ENCODE peak calls at places on chromosomes 7 and 10, in five cellular contexts. X is adrenal gland, D is Peyer's patch, J is lower leg skin, C is body of pancreas. P is an unnamed sample.

GRCh38 chr10:69911571-69912528 is 110.1 kb downstream of the COL13A1 start:
- DNase-seq in X (no peak), D (no peak), J (no peak), C (peak), P (no peak)

GRCh38 chr10:70145666-70146488 is 623 bp downstream of the TYSND1 start:
- DNase-seq in X (peak), D (peak), J (peak), C (peak), P (peak)

GRCh38 chr10:983951-984705 is 4.1 kb upstream of the GTPBP4 start:
- DNase-seq in X (no peak), D (no peak), J (peak), C (peak), P (no peak)

GRCh38 chr10:95308389-95309302 is 17.8 kb upstream of the PDLIM1 start:
- DNase-seq in X (peak), D (peak), J (peak), C (peak), P (no peak)

GRCh38 chr10:97333601-97334369 is 744 bp downstream of the FRAT2 start:
- DNase-seq in X (peak), D (peak), J (peak), C (peak), P (peak)

GRCh38 chr10:34370121-34370520 is 445.0 kb downstream of the PARD3 start:
- DNase-seq in X (no peak), D (no peak), J (no peak), C (no peak), P (no peak)

GRCh38 chr10:93947055-93947454 is 46.7 kb upstream of the PLCE1 start:
- DNase-seq in X (no peak), D (no peak), J (no peak), C (no peak), P (no peak)

GRCh38 chr10:117590516-117590915 is 48.0 kb downstream of the EMX2 start:
- DNase-seq in X (no peak), D (no peak), J (no peak), C (no peak), P (no peak)

GRCh38 chr10:125001313-125002043 is 59.6 kb downstream of the ZRANB1 start:
- DNase-seq in X (peak), D (no peak), J (peak), C (peak), P (no peak)

GRCh38 chr7:11394438-11394837 is 420.8 kb downstream of the PHF14 start:
- DNase-seq in X (no peak), D (no peak), J (no peak), C (no peak), P (no peak)

GRCh38 chr10:78721231-78721630 is 347.5 kb upstream of the ZMIZ1 start:
- DNase-seq in X (no peak), D (no peak), J (no peak), C (no peak), P (no peak)

GRCh38 chr10:33252324-33252723 is 82.1 kb downstream of the NRP1 start:
- DNase-seq in X (no peak), D (no peak), J (no peak), C (no peak), P (no peak)

GRCh38 chr7:135490783-135491182 is 19.1 kb downstream of the CNOT4 start:
- DNase-seq in X (peak), D (no peak), J (no peak), C (peak), P (peak)

GRCh38 chr7:138478499-138478908 is 18.4 kb downstream of the TRIM24 start:
- DNase-seq in X (no peak), D (no peak), J (no peak), C (peak), P (no peak)

GRCh38 chr7:105810556-105810955 is 65.8 kb downstream of the ATXN7L1 start:
- DNase-seq in X (no peak), D (no peak), J (no peak), C (no peak), P (no peak)

GRCh38 chr10:112332509-112333228 is 41.2 kb upstream of the ACSL5 start:
- DNase-seq in X (no peak), D (no peak), J (no peak), C (peak), P (no peak)

GRCh38 chr7:116502201-116503096 is 2.9 kb downstream of the CAV2 start:
- DNase-seq in X (no peak), D (no peak), J (no peak), C (no peak), P (no peak)

GRCh38 chr10:131929122-131929845 is 28.5 kb downstream of the PPP2R2D start:
- DNase-seq in X (no peak), D (no peak), J (no peak), C (no peak), P (no peak)

GRCh38 chr10:9951481-9952257 is 1066.0 kb upstream of the CELF2 start:
- DNase-seq in X (no peak), D (no peak), J (no peak), C (no peak), P (no peak)

GRCh38 chr10:71694567-71694968 is 25.0 kb downstream of the C10orf105 start:
- DNase-seq in X (peak), D (peak), J (no peak), C (peak), P (no peak)

GRCh38 chr7:68433462-68433861 is 1164.8 kb upstream of the AUTS2 start:
- DNase-seq in X (no peak), D (no peak), J (no peak), C (no peak), P (no peak)

GRCh38 chr10:48389272-48389671 is 82.8 kb downstream of the MAPK8 start:
- DNase-seq in X (peak), D (no peak), J (no peak), C (peak), P (no peak)

GRCh38 chr10:100696477-100696901 is 48.9 kb upstream of the PAX2 start:
- DNase-seq in X (no peak), D (no peak), J (no peak), C (no peak), P (no peak)

GRCh38 chr7:44415510-44415909 is 74.9 kb downstream of the NUDCD3 start:
- DNase-seq in X (no peak), D (no peak), J (peak), C (no peak), P (no peak)

GRCh38 chr10:85266808-85267207 is 938.4 kb downstream of the CCSER2 start:
- DNase-seq in X (no peak), D (no peak), J (no peak), C (no peak), P (no peak)

GRCh38 chr10:48439581-48440041 is 133.1 kb downstream of the MAPK8 start:
- DNase-seq in X (no peak), D (no peak), J (no peak), C (peak), P (no peak)

GRCh38 chr10:105647354-105647753 is 1006.3 kb downstream of the SORCS3 start:
- DNase-seq in X (no peak), D (no peak), J (no peak), C (peak), P (no peak)

GRCh38 chr10:128125416-128125943 is 743 bp downstream of the MKI67 start:
- DNase-seq in X (no peak), D (no peak), J (no peak), C (no peak), P (peak)

GRCh38 chr7:132603241-132603789 is 27.0 kb upstream of the PLXNA4 start:
- DNase-seq in X (no peak), D (no peak), J (no peak), C (no peak), P (no peak)

GRCh38 chr10:22427101-22427500 is 81.8 kb downstream of the SPAG6 start:
- DNase-seq in X (peak), D (no peak), J (no peak), C (no peak), P (no peak)

GRCh38 chr7:121366852-121367431 is 29.2 kb downstream of the FAM3C start:
- DNase-seq in X (no peak), D (no peak), J (no peak), C (peak), P (peak)

GRCh38 chr10:11636761-11637166 is 25.3 kb upstream of the USP6NL start:
- DNase-seq in X (no peak), D (no peak), J (no peak), C (no peak), P (no peak)

GRCh38 chr10:45581497-45582385 is 90.8 kb downstream of the ZFAND4 start:
- DNase-seq in X (no peak), D (no peak), J (no peak), C (no peak), P (peak)

GRCh38 chr10:122990278-122990677 is 10.1 kb downstream of the PSTK start:
- DNase-seq in X (no peak), D (no peak), J (no peak), C (no peak), P (no peak)

GRCh38 chr10:59337254-59337653 is 25.1 kb downstream of the FAM13C start:
- DNase-seq in X (peak), D (no peak), J (no peak), C (peak), P (no peak)

DNA sequence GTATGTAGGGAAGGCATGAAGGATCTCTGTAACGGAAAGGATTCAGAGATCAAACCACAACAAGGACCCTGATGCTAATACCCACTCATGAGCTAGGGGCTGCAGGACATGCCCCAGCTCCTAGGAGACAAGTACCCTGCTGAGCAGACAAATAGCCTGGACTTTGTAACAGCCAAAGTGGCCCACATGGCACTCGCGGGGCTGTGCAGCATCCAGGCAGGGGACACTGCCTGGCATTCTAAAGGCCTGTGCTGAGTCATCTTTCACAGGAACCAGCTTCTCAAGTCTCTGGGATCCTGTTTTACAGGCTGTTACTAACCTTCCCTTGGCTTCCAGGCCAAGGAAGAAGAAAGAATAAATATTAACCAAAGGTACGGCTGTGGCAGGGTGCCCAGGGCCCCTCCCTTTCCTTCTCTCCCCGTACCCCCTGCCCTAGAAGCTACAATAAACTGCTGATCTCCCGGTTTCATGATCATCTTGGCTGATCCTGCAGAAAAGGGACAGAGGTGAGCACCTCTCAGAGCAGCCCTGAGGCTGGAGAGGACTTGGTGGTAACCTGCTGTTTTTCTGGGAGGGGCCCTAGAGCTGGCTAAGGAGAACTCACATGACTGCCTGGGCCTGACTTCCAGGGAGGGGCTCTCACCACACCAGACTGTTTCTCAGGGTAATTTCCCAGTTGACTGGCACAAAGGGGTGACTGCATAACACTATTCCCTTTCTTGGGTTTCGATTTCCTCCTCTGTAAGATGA is 4.2 kb upstream of the RPEL1 start:
- DNase-seq in X (peak), D (no peak), J (peak), C (peak), P (peak)
- TF ChIP-seq POLR2A in X (no peak), D (peak), J (no peak), C (no peak), P (no peak)

DNA sequence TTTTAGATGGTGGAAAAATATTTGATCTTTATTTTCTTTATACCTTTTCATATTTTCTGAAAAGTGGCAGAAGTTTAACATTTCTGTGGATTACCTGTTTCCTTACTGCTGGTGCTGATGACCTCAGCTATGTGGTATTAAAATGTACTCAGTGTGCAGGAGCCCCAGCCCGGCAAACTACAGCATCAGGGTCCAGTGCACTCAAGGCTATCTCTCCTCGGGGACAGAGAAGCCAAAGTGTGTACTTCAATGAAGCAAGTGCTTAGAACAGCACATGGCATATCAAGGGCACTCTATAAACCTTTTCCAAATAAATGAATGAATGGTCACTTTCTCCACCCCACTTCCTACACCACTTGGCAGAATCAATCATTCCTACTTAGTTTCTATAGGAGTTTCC is 111.8 kb downstream of the HIP1 start:
- DNase-seq in X (no peak), D (no peak), J (no peak), C (no peak), P (no peak)
- TF ChIP-seq POLR2A in X (no peak), D (no peak), J (no peak), C (no peak), P (no peak)

GRCh38 chr10:14533295-14533694 is 202.6 kb upstream of the FRMD4A start:
- DNase-seq in X (no peak), D (no peak), J (no peak), C (no peak), P (no peak)

GRCh38 chr10:14534152-14534551 is 203.4 kb upstream of the FRMD4A start:
- DNase-seq in X (no peak), D (no peak), J (no peak), C (no peak), P (no peak)

GRCh38 chr10:14535497-14536199 is 204.9 kb upstream of the FRMD4A start:
- DNase-seq in X (no peak), D (no peak), J (no peak), C (no peak), P (no peak)

GRCh38 chr10:14530465-14530864 is 199.7 kb upstream of the FRMD4A start:
- DNase-seq in X (no peak), D (no peak), J (no peak), C (no peak), P (no peak)

DNA sequence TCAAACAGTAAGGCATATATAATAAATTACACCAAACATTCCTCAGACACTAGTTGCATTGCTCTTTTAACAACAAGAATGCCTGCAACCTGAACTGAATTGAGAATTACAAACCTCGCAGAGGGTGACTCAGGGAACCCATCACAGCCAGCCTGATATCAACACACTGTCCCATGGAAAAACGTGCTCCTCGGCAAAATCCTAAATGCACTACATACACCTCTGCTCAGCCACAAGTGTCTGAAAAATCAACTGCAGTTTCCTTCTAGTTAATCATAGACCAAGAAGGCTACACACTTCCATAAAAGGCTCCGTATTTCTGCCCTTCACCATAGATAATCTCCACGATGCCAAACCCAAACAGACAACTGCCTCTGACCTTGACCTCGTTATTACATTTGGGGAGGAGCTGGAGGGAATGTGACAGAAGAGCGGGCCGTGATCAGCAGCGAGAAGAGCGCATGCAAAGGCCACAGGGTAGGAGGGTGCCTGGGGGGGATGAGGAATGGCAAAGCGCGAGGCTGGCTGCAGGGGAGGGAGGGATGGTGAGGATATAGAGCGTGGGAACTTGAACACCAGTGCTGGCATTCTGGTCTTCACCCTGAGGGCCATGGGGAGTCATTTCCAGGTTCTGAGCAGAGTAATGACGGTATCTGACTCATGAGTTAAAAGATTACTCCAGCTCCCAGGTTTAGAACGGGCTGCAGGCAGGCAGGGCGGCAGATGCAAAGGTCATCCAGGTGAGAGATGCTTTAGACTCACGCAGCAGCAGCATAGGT is 201.9 kb upstream of the FRMD4A start:
- DNase-seq in X (peak), D (no peak), J (no peak), C (peak), P (no peak)
- TF ChIP-seq POLR2A in X (no peak), D (peak), J (no peak), C (no peak), P (no peak)

GRCh38 chr10:118775478-118775877 is 20.7 kb upstream of the CACUL1 start:
- DNase-seq in X (no peak), D (no peak), J (no peak), C (no peak), P (no peak)
- TF ChIP-seq POLR2A in X (no peak), D (no peak), J (no peak), C (no peak), P (no peak)

P was measured in erythroblast.